ENCODE peak calls at places on chromosome 20, in nine cellular contexts. D is breast epithelium, A is right cardiac atrium, X is IMR-90, Y is foreskin fibroblast, Z is choroid plexus epithelial cell, G is NB4, T is SK-N-SH, C is cardiac fibroblast. Q is an unnamed sample.
A peak's percentile ranks its signal among the peaks of the same experiment; 100 is the strongest.

GRCh38 chr20:37345339-37346231 is at the start of gene SRC:
- DNase-seq in D (peak; percentile 80), Y (peak; percentile 70), Z (peak; percentile 64), G (peak; percentile 49), C (peak; percentile 83), T (peak; percentile 90), X (peak; percentile 60), A (peak; percentile 94), Q (peak; percentile 60)

GRCh38 chr20:37680420-37680819 is 13.4 kb upstream of the CTNNBL1 start:
- DNase-seq in Z (peak; percentile 29), G (no peak), A (no peak), Y (no peak), D (no peak), T (no peak), C (no peak), X (no peak), Q (no peak)

GRCh38 chr20:63223121-63223825 is 7.3 kb upstream of the YTHDF1 start:
- DNase-seq in T (peak; percentile 76), G (peak; percentile 52), A (peak; percentile 54), Y (no peak), D (no peak), C (peak; percentile 48), X (peak; percentile 30), Z (peak; percentile 50), Q (peak; percentile 35)

GRCh38 chr20:24781061-24781980 is 167.7 kb upstream of the CST7 start:
- DNase-seq in T (peak; percentile 71), A (peak; percentile 68), D (peak; percentile 24), Y (peak; percentile 16), C (peak; percentile 35), G (peak; percentile 35), Z (peak; percentile 72), X (peak; percentile 36), Q (peak; percentile 55)

GRCh38 chr20:17790308-17790707 is 90.5 kb downstream of the BANF2 start:
- DNase-seq in T (no peak), Z (no peak), A (no peak), D (no peak), Y (no peak), G (no peak), C (no peak), X (peak; percentile 4), Q (peak; percentile 29)

GRCh38 chr20:21166801-21167200 is 40.9 kb downstream of the KIZ start:
- DNase-seq in D (no peak), Y (no peak), Z (no peak), C (no peak), X (no peak), G (peak; percentile 89), T (no peak), A (no peak), Q (no peak)

GRCh38 chr20:33411136-33411690 is 9.9 kb upstream of the CDK5RAP1 start:
- DNase-seq in X (no peak), A (no peak), G (no peak), Y (no peak), D (no peak), C (no peak), Z (no peak), T (no peak), Q (no peak)

GRCh38 chr20:40646321-40647212 is 42.5 kb downstream of the MAFB start:
- DNase-seq in C (peak; percentile 9), Y (no peak), D (no peak), T (no peak), X (no peak), G (no peak), Z (no peak), A (no peak), Q (peak; percentile 24)

GRCh38 chr20:10672579-10673127 is 1.1 kb downstream of the JAG1 start:
- DNase-seq in Y (peak; percentile 52), C (peak; percentile 52), Z (peak; percentile 79), A (peak; percentile 82), G (peak; percentile 82), T (peak; percentile 70), D (peak; percentile 56), X (peak; percentile 67), Q (peak; percentile 69)

GRCh38 chr20:62740286-62741141 is 31.9 kb downstream of the NTSR1 start:
- DNase-seq in C (peak; percentile 80), T (no peak), X (peak; percentile 95), G (peak; percentile 98), A (peak; percentile 38), Z (peak; percentile 67), D (peak; percentile 38), Y (peak; percentile 92), Q (peak; percentile 64)

GRCh38 chr20:5369622-5370021 is 52.9 kb upstream of the PROKR2 start:
- DNase-seq in C (no peak), D (no peak), A (no peak), Y (no peak), Z (no peak), X (no peak), T (no peak), G (no peak), Q (no peak)

GRCh38 chr20:54156522-54156921 is 17.3 kb downstream of the CYP24A1 start:
- DNase-seq in A (no peak), Y (no peak), C (no peak), X (no peak), D (no peak), G (no peak), Z (no peak), T (no peak), Q (no peak)

GRCh38 chr20:33282991-33283555 is at the start of gene BPIFB1:
- DNase-seq in G (no peak), X (no peak), Z (no peak), A (no peak), T (no peak), Y (no peak), C (no peak), D (no peak), Q (no peak)

GRCh38 chr20:54219751-54220426 is 12.0 kb downstream of the PFDN4 start:
- DNase-seq in X (peak; percentile 63), Y (peak; percentile 34), G (peak; percentile 31), D (no peak), Z (peak; percentile 73), C (peak; percentile 72), T (peak; percentile 53), A (no peak), Q (peak; percentile 52)

GRCh38 chr20:5793916-5794315 is 43.7 kb downstream of the SHLD1 start:
- DNase-seq in G (no peak), D (no peak), C (no peak), X (no peak), Y (no peak), A (no peak), T (no peak), Z (no peak), Q (no peak)

GRCh38 chr20:36377348-36378326 is 71.5 kb downstream of the DLGAP4 start:
- DNase-seq in G (no peak), A (no peak), Y (no peak), C (no peak), T (no peak), Z (no peak), X (no peak), D (no peak), Q (no peak)

DNA sequence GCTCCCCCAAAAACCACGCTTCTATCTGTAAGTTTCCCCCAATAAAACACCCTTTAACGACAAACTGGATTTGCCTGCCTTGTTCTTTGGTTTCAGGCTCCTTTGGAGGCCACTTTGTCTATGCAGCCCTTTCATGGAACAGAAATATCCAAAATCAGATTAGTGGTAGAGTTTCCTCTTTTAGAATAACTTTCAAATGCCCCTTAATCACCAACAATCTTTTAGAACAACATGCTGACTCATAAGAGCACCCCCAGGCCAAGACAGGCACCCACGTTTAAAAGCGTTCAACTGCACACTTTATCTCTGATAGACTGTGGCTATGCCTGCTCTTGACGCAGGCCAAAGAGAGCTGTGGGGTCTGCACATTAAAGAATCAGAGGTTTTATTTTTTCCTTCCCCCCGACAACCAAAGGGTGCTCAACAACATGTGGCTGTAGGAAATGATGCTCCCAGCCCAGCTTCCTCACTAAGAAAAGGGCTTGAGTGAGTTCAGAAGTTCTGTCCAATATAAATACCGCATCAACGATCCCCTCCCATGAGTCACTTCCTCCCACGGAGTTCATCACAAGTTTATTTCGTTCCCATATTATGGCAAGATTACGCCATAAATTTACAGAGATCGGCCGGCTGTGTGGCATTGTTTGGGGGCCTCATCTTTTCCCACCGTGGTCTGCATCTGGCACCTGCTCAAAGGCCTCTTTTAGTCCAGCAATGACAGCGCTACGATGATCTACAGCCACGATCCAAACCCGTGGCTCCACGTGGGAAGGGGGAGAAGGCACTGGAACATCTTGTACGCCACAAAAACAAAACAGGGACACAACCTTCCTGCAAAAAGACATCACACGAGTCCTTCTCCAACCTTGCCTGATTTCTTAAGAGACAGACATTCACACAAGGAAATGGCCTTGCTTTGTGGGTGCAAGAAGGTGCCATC is 88.8 kb upstream of the NFATC2 start:
- DNase-seq in Z (peak; percentile 99), X (peak; percentile 99), C (peak; percentile 98), Y (peak; percentile 93), D (no peak), G (peak; percentile 95), A (peak; percentile 58), T (peak; percentile 44), Q (peak; percentile 100)
- H3K4me3 ChIP-seq in Z (peak overlapping the region; percentile 11), X (no peak overlapping the region), C (peak overlapping the region; percentile 24), Y (peak overlapping the region; percentile 0), D (no peak overlapping the region), G (no peak overlapping the region), A (no peak overlapping the region), T (no peak overlapping the region), Q (no peak overlapping the region)

GRCh38 chr20:50545123-50545522 is 34.9 kb downstream of the PTPN1 start:
- DNase-seq in G (no peak), Z (no peak), X (no peak), C (no peak), D (no peak), T (no peak), A (no peak), Y (no peak), Q (no peak)

GRCh38 chr20:50538276-50538675 is 28.1 kb downstream of the PTPN1 start:
- DNase-seq in X (no peak), T (no peak), D (no peak), A (no peak), G (no peak), Y (no peak), Z (peak; percentile 51), C (no peak), Q (no peak)

GRCh38 chr20:50540620-50541605 is 30.7 kb downstream of the PTPN1 start:
- DNase-seq in T (no peak), Y (peak; percentile 60), G (no peak), D (no peak), A (no peak), Z (peak; percentile 99), C (peak; percentile 95), X (peak; percentile 93), Q (peak; percentile 95)

GRCh38 chr20:50543326-50543725 is 33.1 kb downstream of the PTPN1 start:
- DNase-seq in X (no peak), Z (peak; percentile 45), A (no peak), D (no peak), Y (no peak), C (no peak), T (no peak), G (no peak), Q (no peak)

GRCh38 chr20:50541606-50542041 is 31.4 kb downstream of the PTPN1 start:
- DNase-seq in X (no peak), Z (peak; percentile 43), G (peak; percentile 79), A (no peak), T (no peak), D (no peak), Y (no peak), C (no peak), Q (no peak)
- H3K4me3 ChIP-seq in X (no peak overlapping the region), Z (no peak overlapping the region), G (no peak overlapping the region), A (no peak overlapping the region), T (no peak overlapping the region), D (no peak overlapping the region), Y (no peak overlapping the region), C (peak overlapping the region; percentile 25), Q (no peak overlapping the region)

GRCh38 chr20:11891827-11892521 is 25.7 kb upstream of the BTBD3 start:
- DNase-seq in Z (peak; percentile 80), A (peak; percentile 65), X (peak; percentile 62), T (peak; percentile 64), G (peak; percentile 89), Y (peak; percentile 68), C (peak; percentile 76), D (no peak), Q (peak; percentile 73)
- H3K4me3 ChIP-seq in Z (peak overlapping the region; percentile 69), A (peak overlapping the region; percentile 85), X (peak overlapping the region; percentile 85), T (peak overlapping the region; percentile 85), G (peak overlapping the region; percentile 88), Y (peak overlapping the region; percentile 59), C (peak overlapping the region; percentile 66), D (peak overlapping the region; percentile 72), Q (peak overlapping the region; percentile 50)

GRCh38 chr20:2509794-2510193 is 1.1 kb upstream of the ZNF343 start:
- DNase-seq in X (no peak), Y (no peak), G (no peak), A (no peak), Z (no peak), D (no peak), T (no peak), C (no peak), Q (no peak)
- H3K4me3 ChIP-seq in X (no peak overlapping the region), Y (peak overlapping the region; percentile 97), G (peak overlapping the region; percentile 91), A (no peak overlapping the region), Z (no peak overlapping the region), D (peak overlapping the region; percentile 65), T (peak overlapping the region; percentile 76), C (no peak overlapping the region), Q (no peak overlapping the region)